ENCODE peak calls at places on chromosomes 1 and 21, in six cellular contexts. J is AG10803; H is activated CD4-positive, alpha-beta T cell treated with anti-CD3 and anti-CD28 coated beads for 24 hours; P is M059J; A is activated T-helper 2 cell treated with anti-CD3 and anti-CD28 coated beads, Interferon-gamma antibody, Interleukin-2, Interleukin-4, amounts not matched to agents 10 μg/mL and 5 μg/mL and 100 μg/mL, durations not matched to agents 14 hours and 24 hours and 36 hours; M is activated gamma-delta T cell treated with Interleukin-2 at 50 U/mL for 16 hours. X is an unnamed sample.

GRCh38 chr1:246794261-246795093 is 70.3 kb downstream of the SCCPDH start:
- DNase-seq in H (no peak), M (no peak), J (peak; percentile 60), P (peak; percentile 68), A (no peak), X (peak; percentile 75)

GRCh38 chr1:44632511-44633072 is 41.7 kb downstream of the TMEM53 start:
- DNase-seq in P (peak; percentile 31), M (no peak), J (peak; percentile 17), A (no peak), H (no peak), X (peak; percentile 16)

GRCh38 chr1:30942326-30942978 is 33.9 kb upstream of the SDC3 start:
- DNase-seq in M (no peak), P (no peak), A (no peak), J (no peak), H (no peak), X (no peak)

GRCh38 chr1:172758242-172758641 is 99.3 kb downstream of the FASLG start:
- DNase-seq in H (no peak), A (no peak), J (no peak), M (no peak), P (no peak), X (no peak)

GRCh38 chr1:183069562-183070216 is 46.5 kb downstream of the LAMC1 start:
- DNase-seq in J (peak; percentile 34), P (peak; percentile 72), H (no peak), A (no peak), M (no peak), X (peak; percentile 18)

GRCh38 chr1:9482816-9483572 is 56.3 kb upstream of the SLC25A33 start:
- DNase-seq in P (no peak), A (no peak), M (no peak), H (no peak), J (no peak), X (no peak)

GRCh38 chr1:109718495-109718894 is 6.4 kb downstream of the GSTM5 start:
- DNase-seq in A (no peak), J (no peak), M (no peak), P (peak; percentile 68), H (no peak), X (peak; percentile 39)

GRCh38 chr1:200802865-200803512 is 64.3 kb downstream of the CAMSAP2 start:
- DNase-seq in P (peak; percentile 78), J (peak; percentile 79), M (peak; percentile 72), H (peak; percentile 64), A (peak; percentile 49), X (peak; percentile 73)

GRCh38 chr1:9294910-9295636 is 2.4 kb downstream of the SPSB1 start:
- DNase-seq in M (no peak), H (no peak), J (peak; percentile 86), P (peak; percentile 40), A (peak; percentile 39), X (peak; percentile 73)

GRCh38 chr1:21913763-21914162 is 23.3 kb downstream of the HSPG2 start:
- DNase-seq in P (peak; percentile 58), A (no peak), M (no peak), H (no peak), J (no peak), X (no peak)

GRCh38 chr1:181308098-181308497 is 175.2 kb upstream of the CACNA1E start:
- DNase-seq in P (no peak), A (no peak), H (no peak), J (no peak), M (no peak), X (no peak)

GRCh38 chr1:220787069-220787614 is 429 bp downstream of the MTARC1 start:
- DNase-seq in H (no peak), J (no peak), A (no peak), M (no peak), P (no peak), X (no peak)

GRCh38 chr1:48878191-48878940 is 101.7 kb upstream of the BEND5 start:
- DNase-seq in J (peak; percentile 93), M (no peak), P (peak; percentile 76), A (no peak), H (no peak), X (peak; percentile 95)

GRCh38 chr21:41142051-41142795 is 25.7 kb upstream of the BACE2 start:
- DNase-seq in P (peak; percentile 91), H (no peak), M (no peak), A (no peak), J (peak; percentile 97), X (peak; percentile 53)

GRCh38 chr1:25771246-25772114 is 28.5 kb upstream of the SELENON start:
- DNase-seq in J (no peak), H (no peak), A (no peak), P (peak; percentile 73), M (peak; percentile 20), X (no peak)

GRCh38 chr1:113307771-113308451 is 82.4 kb upstream of the MAGI3 start:
- DNase-seq in J (peak; percentile 41), P (peak; percentile 40), M (no peak), H (no peak), A (no peak), X (no peak)

GRCh38 chr1:100268202-100268601 is 2.2 kb downstream of the RTCA start:
- DNase-seq in A (no peak), H (no peak), M (no peak), J (no peak), P (no peak), X (no peak)

GRCh38 chr1:109959974-109960744 is 24.4 kb upstream of the AHCYL1 start:
- DNase-seq in J (peak; percentile 92), M (no peak), H (no peak), P (peak; percentile 76), A (no peak), X (peak; percentile 71)

GRCh38 chr21:35467536-35467935 is 418.4 kb upstream of the RUNX1 start:
- DNase-seq in H (no peak), J (peak; percentile 70), A (no peak), P (no peak), M (no peak), X (no peak)

GRCh38 chr1:100398648-100399047 is 46.3 kb downstream of the CDC14A start:
- DNase-seq in M (no peak), J (no peak), A (no peak), H (no peak), P (no peak), X (no peak)

GRCh38 chr1:226034482-226034881 is 28.0 kb upstream of the H3-3A start:
- DNase-seq in J (peak; percentile 100), M (no peak), P (peak; percentile 89), H (no peak), A (no peak), X (peak; percentile 91)

GRCh38 chr1:107782192-107782845 is 182.7 kb downstream of the VAV3 start:
- DNase-seq in A (no peak), P (peak; percentile 57), M (peak; percentile 49), J (peak; percentile 56), H (peak; percentile 54), X (peak; percentile 54)

GRCh38 chr1:53334312-53334711 is 6.4 kb upstream of the LRP8 start:
- DNase-seq in A (no peak), M (no peak), J (no peak), H (no peak), P (no peak), X (no peak)

GRCh38 chr1:31712041-31712440 is 8.2 kb upstream of the COL16A1 start:
- DNase-seq in P (peak; percentile 71), J (peak; percentile 80), A (no peak), M (no peak), H (no peak), X (peak; percentile 80)

X was measured in RPMI7951.